ENCODE peak calls at places on chromosomes 2 and 18, in eight cellular contexts. W is RPMI7951; J is mesendoderm; U is hepatic stellate cell; E is iris pigment epithelial cell; V is HFFc6; H is stimulated activated CD4-positive, alpha-beta T cell treated with anti-CD3 and anti-CD28 coated beads, Interleukin-2, amount 100 ng/mL, for 4 hours; D is endothelial cell of umbilical vein. K is an unnamed sample.

GRCh38 chr2:7586898-7587297 is 669.7 kb downstream of the RNF144A start:
- DNase-seq in H (no peak), D (no peak), W (no peak), V (no peak), E (no peak), J (no peak), U (no peak), K (no peak)

GRCh38 chr2:229586746-229587705 is 127.3 kb downstream of the DNER start:
- DNase-seq in H (no peak), D (peak), V (peak), U (peak), E (peak), J (peak), W (peak), K (no peak)

GRCh38 chr18:13445241-13445897 is 226.8 kb downstream of the LDLRAD4 start:
- DNase-seq in W (no peak), D (no peak), J (no peak), E (no peak), H (no peak), V (no peak), U (no peak), K (no peak)

GRCh38 chr2:27494944-27495554 is at the start of gene FNDC4:
- DNase-seq in V (no peak), U (peak), J (peak), E (no peak), D (peak), H (no peak), W (peak), K (peak)

GRCh38 chr2:36379710-36380448 is 24.3 kb downstream of the CRIM1 start:
- DNase-seq in U (no peak), W (peak), V (no peak), H (no peak), E (peak), J (no peak), D (no peak), K (no peak)

GRCh38 chr2:234429265-234429664 is 67.6 kb downstream of the ARL4C start:
- DNase-seq in H (no peak), U (no peak), E (no peak), W (no peak), J (no peak), D (no peak), V (no peak), K (no peak)

GRCh38 chr2:181785677-181786344 is 105.5 kb upstream of the NEUROD1 start:
- DNase-seq in V (peak), D (peak), J (peak), E (peak), H (no peak), U (no peak), W (peak), K (no peak)

GRCh38 chr2:139465789-139466188 is 685.6 kb upstream of the NXPH2 start:
- DNase-seq in H (no peak), V (no peak), U (no peak), J (no peak), W (no peak), D (no peak), E (no peak), K (no peak)

GRCh38 chr18:29892960-29893558 is 1149.5 kb downstream of the DSC3 start:
- DNase-seq in U (no peak), W (peak), V (no peak), J (no peak), H (no peak), E (peak), D (peak), K (no peak)